ENCODE peak calls at places on chromosomes 13 and 19, in eight cellular contexts. L, B, C, U, Z, T, X and F are unnamed samples.
A peak's percentile ranks its signal among the peaks of the same experiment; 100 is the strongest.

GRCh38 chr13:20721454-20722357 is 18.2 kb downstream of the IL17D start:
- DNase-seq in Z (no peak), B (peak; percentile 82), T (peak; percentile 69), L (peak; percentile 55), U (peak; percentile 24), X (peak; percentile 64), C (peak; percentile 82), F (peak; percentile 68)

GRCh38 chr13:40589285-40590109 is 76.9 kb downstream of the FOXO1 start:
- DNase-seq in Z (no peak), T (no peak), L (no peak), U (no peak), B (peak; percentile 62), X (peak; percentile 20), C (no peak), F (no peak)

GRCh38 chr19:49997709-49998108 is 27.5 kb downstream of the VRK3 start:
- DNase-seq in U (no peak), L (no peak), Z (peak; percentile 83), T (no peak), C (peak; percentile 81), X (peak; percentile 30), B (no peak), F (no peak)

GRCh38 chr13:31434613-31435012 is 234.8 kb downstream of the B3GLCT start:
- DNase-seq in Z (no peak), L (no peak), B (no peak), C (no peak), U (no peak), T (no peak), X (no peak), F (no peak)

GRCh38 chr19:39937094-39937493 is 2.7 kb upstream of the FCGBP start:
- DNase-seq in Z (no peak), T (no peak), C (no peak), L (no peak), B (no peak), X (no peak), U (no peak), F (no peak)

GRCh38 chr19:43438291-43439162 is 23.8 kb downstream of the TEX101 start:
- DNase-seq in L (no peak), X (no peak), Z (peak; percentile 36), U (peak; percentile 65), C (no peak), B (no peak), T (no peak), F (no peak)

GRCh38 chr19:7739801-7740659 is 7.3 kb downstream of the CD209 start:
- DNase-seq in B (no peak), T (no peak), X (no peak), Z (no peak), L (no peak), U (no peak), C (no peak), F (no peak)

GRCh38 chr13:23766199-23766771 is 122.9 kb downstream of the MIPEP start:
- DNase-seq in L (no peak), B (no peak), C (no peak), X (no peak), T (no peak), U (no peak), Z (no peak), F (no peak)

GRCh38 chr13:24212254-24212653 is 51.7 kb downstream of the SPATA13 start:
- DNase-seq in U (no peak), Z (no peak), X (no peak), L (no peak), C (no peak), T (no peak), B (no peak), F (no peak)

GRCh38 chr13:47546265-47546962 is 454.7 kb downstream of the SUCLA2 start:
- DNase-seq in B (no peak), T (no peak), L (no peak), Z (no peak), C (no peak), X (no peak), U (no peak), F (no peak)

GRCh38 chr13:67829641-67830040 is 599.5 kb upstream of the PCDH9 start:
- DNase-seq in L (no peak), X (no peak), T (no peak), B (no peak), U (no peak), C (peak; percentile 36), Z (no peak), F (no peak)

GRCh38 chr19:37855098-37855497 is 51.3 kb downstream of the WDR87 start:
- DNase-seq in C (no peak), U (no peak), Z (no peak), T (no peak), L (peak; percentile 7), B (no peak), X (no peak), F (peak; percentile 23)

GRCh38 chr13:24683833-24684599 is 3.8 kb downstream of the ATP12A start:
- DNase-seq in L (peak; percentile 7), C (peak; percentile 95), X (peak; percentile 80), Z (peak; percentile 61), B (peak; percentile 63), U (no peak), T (no peak), F (no peak)

GRCh38 chr13:113792236-113792770 is 33.3 kb downstream of the TMEM255B start:
- DNase-seq in X (no peak), C (peak; percentile 22), Z (no peak), T (peak; percentile 23), B (peak; percentile 31), L (no peak), U (no peak), F (no peak)

GRCh38 chr13:95516021-95516420 is 36.5 kb upstream of the CLDN10 start:
- DNase-seq in U (no peak), X (no peak), L (no peak), Z (no peak), T (no peak), B (no peak), C (no peak), F (no peak)

GRCh38 chr19:20472854-20473253 is 92.7 kb downstream of the ZNF737 start:
- DNase-seq in L (no peak), Z (no peak), T (no peak), B (no peak), C (no peak), U (no peak), X (no peak), F (no peak)

GRCh38 chr13:50200562-50200961 is 185.3 kb downstream of the KCNRG start:
- DNase-seq in L (no peak), X (peak; percentile 28), T (no peak), B (no peak), C (no peak), U (no peak), Z (no peak), F (no peak)

GRCh38 chr13:43083750-43084149 is 60.4 kb downstream of the DNAJC15 start:
- DNase-seq in T (no peak), U (no peak), C (no peak), B (no peak), X (no peak), Z (no peak), L (no peak), F (no peak)

DNA sequence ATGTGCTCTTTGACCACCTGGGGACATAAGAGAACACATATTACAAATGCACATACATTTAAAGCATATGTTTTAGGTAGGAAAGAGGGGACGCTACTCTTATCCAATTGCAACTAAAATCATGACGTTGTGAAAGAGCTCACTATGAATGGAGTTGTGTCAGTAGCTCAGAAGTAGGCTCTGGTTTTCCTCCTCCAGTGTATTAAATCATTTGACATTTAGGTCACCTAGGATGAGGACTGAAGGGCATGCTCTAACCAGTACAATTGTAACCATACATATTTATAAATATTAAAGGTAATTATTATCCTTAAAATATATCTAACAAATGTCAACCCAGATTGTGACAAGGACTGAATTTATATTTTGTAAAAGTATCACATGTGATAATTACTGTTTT is 389.0 kb downstream of the KLF12 start:
- DNase-seq in X (no peak), C (no peak), U (no peak), L (no peak), T (no peak), Z (no peak), B (no peak), F (no peak)
- TF ChIP-seq CTCF in X (no peak), C (no peak), U (no peak), L (no peak), T (no peak), Z (no peak), B (no peak), F (no peak)

GRCh38 chr19:41810301-41810700 is 13.9 kb downstream of the CEACAM3 start:
- DNase-seq in X (no peak), Z (no peak), U (no peak), L (no peak), T (no peak), B (peak; percentile 46), C (no peak), F (no peak)
- H3K27ac ChIP-seq in X (no peak overlapping the region), Z (no peak overlapping the region), U (no peak overlapping the region), L (no peak overlapping the region), T (no peak overlapping the region), B (no peak overlapping the region), C (no peak overlapping the region), F (no peak overlapping the region)

GRCh38 chr13:107095876-107096275 is 527.9 kb upstream of the ARGLU1 start:
- DNase-seq in L (no peak), B (no peak), T (no peak), Z (no peak), U (no peak), X (no peak), C (no peak), F (no peak)

DNA sequence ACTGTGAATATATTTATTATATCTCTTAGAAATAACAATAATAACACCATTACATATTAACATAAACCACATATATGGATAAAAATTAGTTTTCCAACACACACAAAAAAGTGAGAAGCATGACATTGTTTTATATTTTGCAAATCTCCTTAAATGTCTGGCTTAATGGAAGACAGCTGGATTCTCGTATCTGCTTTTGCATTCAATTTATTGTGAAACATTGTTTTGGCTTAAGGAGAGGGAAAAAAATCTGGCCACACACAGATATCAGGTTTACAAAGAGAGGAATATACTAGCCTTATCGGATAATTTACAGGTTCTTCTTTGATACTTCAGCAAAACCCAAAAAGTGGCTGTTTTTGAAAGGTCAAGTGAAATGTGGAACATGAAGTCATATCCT is 523.4 kb upstream of the ARGLU1 start:
- DNase-seq in C (no peak), B (no peak), L (no peak), X (no peak), Z (no peak), T (no peak), U (no peak), F (no peak)
- H3K4me3 ChIP-seq in C (no peak overlapping the region), B (no peak overlapping the region), L (no peak overlapping the region), X (no peak overlapping the region), Z (no peak overlapping the region), T (no peak overlapping the region), U (no peak overlapping the region), F (no peak overlapping the region)

GRCh38 chr19:5686647-5687359 is 3.3 kb upstream of the RPL36 start:
- DNase-seq in T (peak; percentile 98), U (peak; percentile 74), B (peak; percentile 99), C (peak; percentile 100), L (peak; percentile 89), X (peak; percentile 98), Z (peak; percentile 74), F (peak; percentile 99)

GRCh38 chr19:5690125-5690954 is at the start of gene RPL36:
- DNase-seq in L (peak; percentile 95), Z (peak; percentile 84), B (peak; percentile 99), U (peak; percentile 92), T (peak; percentile 99), C (peak; percentile 100), X (peak; percentile 98), F (peak; percentile 99)

GRCh38 chr19:5684694-5685430 is 4.0 kb downstream of the HSD11B1L start:
- DNase-seq in C (peak; percentile 40), L (no peak), Z (no peak), B (no peak), T (no peak), U (no peak), X (no peak), F (peak; percentile 27)

GRCh38 chr19:5686326-5686646 is 3.8 kb upstream of the RPL36 start:
- DNase-seq in Z (no peak), C (no peak), L (no peak), U (no peak), T (no peak), X (no peak), B (no peak), F (no peak)

GRCh38 chr19:5687360-5688198 is 2.5 kb upstream of the RPL36 start:
- DNase-seq in C (peak; percentile 48), L (no peak), Z (no peak), X (no peak), B (peak; percentile 48), U (no peak), T (no peak), F (no peak)
- TF ChIP-seq CTCF in C (peak; percentile 11), L (no peak), Z (no peak), X (no peak), B (no peak), U (no peak), T (no peak), F (no peak)